ENCODE peak calls at places on chromosome 1, in five cellular contexts. Y is naive thymus-derived CD4-positive, alpha-beta T cell; I is OCI-LY7; F is tibial nerve; E is mucosa of descending colon. X is an unnamed sample.
A peak's percentile ranks its signal among the peaks of the same experiment; 100 is the strongest.

GRCh38 chr1:22978299-22978698 is 5.6 kb upstream of the LACTBL1 start:
- DNase-seq in I (no peak), E (no peak), Y (no peak), F (no peak), X (no peak)

GRCh38 chr1:82979593-82980230 is 1019.2 kb downstream of the TTLL7 start:
- DNase-seq in I (peak; percentile 83), Y (no peak), F (no peak), E (no peak), X (no peak)

GRCh38 chr1:15951341-15952153 is 24.4 kb downstream of the ZBTB17 start:
- DNase-seq in Y (no peak), E (no peak), F (no peak), I (no peak), X (peak; percentile 20)

GRCh38 chr1:31583995-31584868 is 7.9 kb downstream of the TINAGL1 start:
- DNase-seq in F (no peak), Y (no peak), I (no peak), E (peak; percentile 68), X (no peak)

GRCh38 chr1:47577310-47578025 is 139.6 kb downstream of the FOXD2 start:
- DNase-seq in I (no peak), E (no peak), Y (no peak), F (no peak), X (no peak)

GRCh38 chr1:225859151-225859550 is 23.0 kb downstream of the TMEM63A start:
- DNase-seq in Y (no peak), I (no peak), E (no peak), F (no peak), X (no peak)

GRCh38 chr1:10906866-10907519 is 105.5 kb upstream of the TARDBP start:
- DNase-seq in Y (no peak), E (no peak), F (no peak), I (no peak), X (no peak)

GRCh38 chr1:202716654-202717053 is 6.4 kb upstream of the SYT2 start:
- DNase-seq in I (no peak), E (no peak), Y (no peak), F (no peak), X (no peak)

GRCh38 chr1:109197163-109198042 is 16.3 kb upstream of the SARS1 start:
- DNase-seq in F (no peak), E (no peak), Y (no peak), I (no peak), X (no peak)

GRCh38 chr1:107450899-107451664 is 310.2 kb downstream of the NTNG1 start:
- DNase-seq in I (peak; percentile 39), F (no peak), Y (no peak), E (no peak), X (no peak)

DNA sequence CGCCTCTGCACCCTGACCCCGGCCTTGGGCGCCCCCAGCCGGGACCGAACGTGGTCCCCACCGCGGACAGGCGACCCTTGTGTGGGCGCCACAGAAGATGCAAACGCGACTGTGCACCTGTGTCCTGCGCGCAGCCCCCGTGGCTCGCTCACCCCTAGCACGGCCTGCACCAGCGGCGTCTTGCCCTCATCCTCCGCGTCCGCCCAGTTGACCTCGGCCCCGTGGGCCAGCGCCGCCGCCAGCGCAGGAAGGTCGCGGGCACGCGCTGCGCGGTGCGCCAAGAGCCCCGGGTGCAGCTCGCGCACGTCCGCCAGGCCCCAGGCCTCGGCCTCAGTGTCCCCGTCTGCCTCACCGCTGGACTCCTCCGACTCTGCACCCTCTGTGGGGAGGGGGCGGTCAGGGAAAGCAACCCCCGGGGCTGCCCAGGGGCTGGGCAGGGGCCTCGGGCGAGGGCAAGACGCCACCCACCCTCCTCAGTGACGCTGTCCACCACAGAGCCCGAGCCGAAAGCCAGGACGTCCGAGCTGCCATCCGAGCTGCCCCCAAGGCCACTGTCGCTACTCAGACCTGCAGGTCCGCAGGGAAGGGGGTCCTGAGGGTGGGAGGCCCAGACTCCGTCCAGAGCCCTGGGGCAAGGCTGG is 13.4 kb downstream of the ACAP3 start:
- DNase-seq in E (no peak), Y (no peak), F (no peak), I (no peak), X (no peak)
- H3K4me3 ChIP-seq in E (no peak overlapping the region), Y (no peak overlapping the region), F (no peak overlapping the region), I (no peak overlapping the region), X (no peak overlapping the region)

GRCh38 chr1:201286445-201286844 is 3.1 kb downstream of the PKP1 start:
- DNase-seq in F (no peak), Y (no peak), E (no peak), I (no peak), X (no peak)
- H3K4me3 ChIP-seq in F (no peak overlapping the region), Y (no peak overlapping the region), E (no peak overlapping the region), I (no peak overlapping the region), X (no peak overlapping the region)

GRCh38 chr1:27099154-27099903 is 55.6 kb downstream of the SLC9A1 start:
- DNase-seq in F (peak; percentile 42), E (no peak), I (peak; percentile 34), Y (no peak), X (no peak)
- H3K4me3 ChIP-seq in F (no peak overlapping the region), E (no peak overlapping the region), I (no peak overlapping the region), Y (no peak overlapping the region), X (no peak overlapping the region)

GRCh38 chr1:21574464-21575151 is 65.4 kb downstream of the ALPL start:
- DNase-seq in Y (no peak), E (no peak), F (no peak), I (no peak), X (no peak)

GRCh38 chr1:21573475-21573874 is 64.3 kb downstream of the ALPL start:
- DNase-seq in E (no peak), I (no peak), Y (no peak), F (no peak), X (no peak)

GRCh38 chr1:21572735-21573277 is 63.6 kb downstream of the ALPL start:
- DNase-seq in Y (no peak), I (no peak), E (no peak), F (no peak), X (no peak)

GRCh38 chr1:21575351-21575942 is 66.2 kb downstream of the ALPL start:
- DNase-seq in I (no peak), Y (no peak), F (no peak), E (no peak), X (no peak)

GRCh38 chr1:21573971-21574458 is 64.8 kb downstream of the ALPL start:
- DNase-seq in F (no peak), Y (no peak), I (peak; percentile 67), E (peak; percentile 74), X (no peak)
- H3K4me3 ChIP-seq in F (no peak overlapping the region), Y (no peak overlapping the region), I (no peak overlapping the region), E (no peak overlapping the region), X (no peak overlapping the region)

DNA sequence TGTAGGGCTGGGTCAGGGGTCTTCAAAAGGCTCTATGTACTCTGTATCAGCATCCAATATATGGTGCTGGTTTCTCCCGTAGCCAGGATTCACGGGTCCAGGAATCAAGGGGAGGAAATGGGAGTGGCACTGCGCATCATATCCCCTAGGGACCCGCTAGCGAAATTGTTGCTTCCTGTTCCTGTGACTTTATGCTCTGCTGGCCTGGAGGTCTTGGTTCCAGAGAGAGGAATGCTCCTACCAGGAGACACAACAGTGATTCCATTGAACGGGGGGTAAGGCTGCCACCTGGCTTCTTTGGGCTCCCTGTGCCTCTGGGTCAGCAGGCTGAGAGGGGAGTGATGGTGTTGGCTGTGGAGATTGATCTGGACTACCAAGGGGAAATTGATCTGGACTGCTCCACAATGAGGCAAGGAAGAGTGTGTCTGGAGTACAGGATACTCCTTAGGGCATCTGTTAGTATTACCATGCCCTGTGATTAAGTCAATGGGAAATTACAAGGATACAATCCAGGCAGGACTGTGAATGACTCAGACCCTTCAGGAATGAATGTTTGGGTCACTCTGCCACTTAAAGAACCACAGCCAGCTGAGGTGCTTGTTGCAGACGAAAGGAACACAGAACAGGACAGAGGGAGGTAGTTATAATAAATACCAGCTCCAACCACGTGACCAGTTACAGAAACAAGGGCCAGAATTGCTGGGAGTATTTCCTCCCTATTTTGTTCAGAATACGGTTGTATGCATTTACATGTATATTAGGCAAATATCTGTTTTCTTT is 10.2 kb downstream of the SPSB1 start:
- DNase-seq in F (peak; percentile 28), I (peak; percentile 42), Y (no peak), E (no peak), X (no peak)
- H3K4me3 ChIP-seq in F (no peak overlapping the region), I (no peak overlapping the region), Y (no peak overlapping the region), E (no peak overlapping the region), X (no peak overlapping the region)

DNA sequence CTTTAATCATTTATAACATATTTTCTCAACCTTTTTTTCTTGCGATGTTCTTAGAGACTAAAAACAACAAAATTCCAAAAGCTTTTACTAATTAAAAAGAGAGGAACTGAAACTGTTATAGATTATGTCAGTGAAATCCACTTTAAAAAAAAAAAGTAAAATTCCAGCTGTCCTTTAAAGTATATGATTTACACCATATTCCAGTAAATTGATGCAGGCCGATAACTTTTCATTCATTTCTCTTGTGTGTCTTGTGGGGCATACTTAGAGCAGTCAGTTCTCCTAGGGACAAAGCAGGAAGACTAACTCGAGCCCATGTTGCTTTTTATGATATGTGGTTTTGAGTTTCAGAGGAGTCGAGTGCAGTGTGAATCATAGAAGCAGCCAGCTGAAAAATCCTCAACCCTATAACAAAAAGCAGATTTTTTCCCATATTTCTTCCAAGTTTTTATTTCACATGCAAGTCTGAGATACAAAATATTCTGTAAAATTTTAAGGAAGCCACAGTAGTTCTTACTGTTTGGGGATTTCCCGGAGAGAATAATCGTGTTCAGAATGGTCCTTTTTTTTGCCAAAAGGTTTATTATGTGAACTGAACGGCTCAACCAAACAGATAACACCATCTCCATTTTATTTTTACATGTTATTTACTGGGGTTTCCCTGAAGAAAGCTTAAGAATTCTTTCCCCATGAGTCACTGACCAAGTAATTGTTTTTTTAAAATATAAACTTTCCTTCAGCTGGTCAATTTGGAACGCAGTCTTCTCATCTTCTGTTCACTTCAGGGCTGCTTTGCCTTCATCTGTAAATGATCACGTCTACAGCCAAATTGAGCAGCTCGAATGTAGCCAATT is 77.0 kb upstream of the C1orf105 start:
- DNase-seq in Y (no peak), I (no peak), E (no peak), F (no peak), X (no peak)
- H3K4me3 ChIP-seq in Y (no peak overlapping the region), I (peak overlapping the region; percentile 15), E (no peak overlapping the region), F (no peak overlapping the region), X (no peak overlapping the region)

DNA sequence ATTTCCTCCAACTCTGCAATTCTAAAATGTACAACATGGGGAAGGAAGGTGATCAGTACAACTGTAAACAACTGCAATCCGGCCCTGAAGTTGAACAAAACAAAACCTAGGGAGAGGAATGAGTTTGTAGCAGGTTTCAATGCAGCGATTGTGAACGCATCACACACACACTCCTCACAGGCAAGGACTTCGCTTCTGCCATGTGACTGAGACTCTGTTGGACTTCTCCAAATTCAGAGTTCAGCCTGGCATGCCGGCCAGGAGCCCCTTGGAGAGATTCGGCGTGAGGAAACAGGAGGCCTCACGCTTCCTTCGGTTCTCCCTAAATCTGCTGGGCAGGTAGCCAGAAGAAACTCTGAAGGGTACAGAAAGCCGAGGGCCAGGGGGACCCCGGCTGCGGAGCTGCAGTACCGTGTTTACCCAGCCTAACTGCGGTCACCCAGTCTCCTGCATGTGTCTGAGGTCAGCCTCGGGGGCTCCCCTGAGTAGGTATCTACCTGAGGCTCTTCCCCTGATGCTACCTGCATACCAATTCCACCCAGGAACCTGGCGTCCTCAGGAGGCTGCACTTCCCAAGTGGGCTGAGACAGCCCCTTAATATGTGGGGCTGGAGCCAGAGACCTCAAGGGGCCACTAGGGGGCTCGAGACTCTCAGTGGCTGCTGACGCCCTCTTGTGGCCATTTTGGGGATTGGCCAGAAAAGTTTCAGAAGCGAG is 2.9 kb upstream of the ANXA9 start:
- DNase-seq in E (peak; percentile 80), Y (peak; percentile 78), I (peak; percentile 92), F (peak; percentile 91), X (peak; percentile 83)
- H3K4me3 ChIP-seq in E (no peak overlapping the region), Y (peak overlapping the region; percentile 39), I (no peak overlapping the region), F (no peak overlapping the region), X (no peak overlapping the region)